ENCODE peak calls at places on chromosomes 1 and 21, in six cellular contexts. C, Z, S, I, O and W are unnamed samples.

GRCh38 chr1:49364676-49365075 is 588.0 kb upstream of the BEND5 start:
- DNase-seq in C (no peak), Z (no peak), S (peak; percentile 38), I (no peak), O (no peak), W (peak; percentile 87)

GRCh38 chr1:109535971-109536491 is 3.6 kb upstream of the GPR61 start:
- DNase-seq in C (no peak), Z (no peak), S (no peak), I (no peak), O (no peak), W (peak; percentile 39)

GRCh38 chr1:46488343-46489168 is 1.1 kb upstream of the DMBX1 start:
- DNase-seq in C (no peak), Z (no peak), S (no peak), I (no peak), O (peak; percentile 66), W (peak; percentile 27)

GRCh38 chr1:202164271-202165037 is 4.1 kb upstream of the PTPN7 start:
- DNase-seq in C (no peak), Z (no peak), S (no peak), I (peak; percentile 74), O (no peak), W (no peak)

GRCh38 chr1:184691719-184692324 is 62.8 kb downstream of the EDEM3 start:
- DNase-seq in C (peak; percentile 23), Z (no peak), S (peak; percentile 72), I (no peak), O (peak; percentile 22), W (no peak)

GRCh38 chr1:3314561-3315271 is 139.7 kb upstream of the ARHGEF16 start:
- DNase-seq in C (no peak), Z (no peak), S (peak; percentile 21), I (no peak), O (no peak), W (no peak)

GRCh38 chr21:23921670-23922418 is 1685.4 kb downstream of the MRPL39 start:
- DNase-seq in C (no peak), Z (no peak), S (no peak), I (no peak), O (no peak), W (no peak)

GRCh38 chr1:210855440-210855839 is 278.5 kb downstream of the KCNH1 start:
- DNase-seq in C (no peak), Z (no peak), S (no peak), I (no peak), O (no peak), W (no peak)

GRCh38 chr21:29920938-29921337 is 18.9 kb downstream of the GRIK1 start:
- DNase-seq in C (no peak), Z (no peak), S (no peak), I (no peak), O (no peak), W (no peak)

GRCh38 chr1:203324103-203325003 is 19.0 kb downstream of the BTG2 start:
- DNase-seq in C (no peak), Z (no peak), S (no peak), I (peak; percentile 41), O (no peak), W (no peak)

GRCh38 chr1:156848461-156849150 is 10.3 kb downstream of the INSRR start:
- DNase-seq in C (no peak), Z (no peak), S (no peak), I (no peak), O (no peak), W (no peak)

GRCh38 chr1:65813956-65814355 is 21.3 kb downstream of the PDE4B start:
- DNase-seq in C (peak; percentile 4), Z (no peak), S (no peak), I (no peak), O (no peak), W (no peak)

GRCh38 chr1:154186852-154187501 is 4.9 kb downstream of the TPM3 start:
- DNase-seq in C (no peak), Z (no peak), S (no peak), I (no peak), O (no peak), W (no peak)

GRCh38 chr1:110283677-110284076 is 55.5 kb upstream of the RBM15 start:
- DNase-seq in C (no peak), Z (no peak), S (no peak), I (no peak), O (no peak), W (peak; percentile 49)

GRCh38 chr1:159866905-159867304 is 4.4 kb upstream of the VSIG8 start:
- DNase-seq in C (no peak), Z (no peak), S (no peak), I (no peak), O (no peak), W (no peak)

GRCh38 chr1:118077331-118078055 is 107.5 kb downstream of the SPAG17 start:
- DNase-seq in C (no peak), Z (no peak), S (peak; percentile 37), I (no peak), O (peak; percentile 7), W (no peak)

GRCh38 chr1:25018110-25018470 is 88.0 kb upstream of the RUNX3 start:
- DNase-seq in C (no peak), Z (no peak), S (no peak), I (no peak), O (no peak), W (no peak)

GRCh38 chr1:168774241-168774640 is 45.2 kb upstream of the DPT start:
- DNase-seq in C (no peak), Z (no peak), S (no peak), I (peak; percentile 50), O (no peak), W (no peak)

GRCh38 chr1:77308889-77309621 is 27.2 kb downstream of the AK5 start:
- DNase-seq in C (no peak), Z (no peak), S (no peak), I (no peak), O (no peak), W (no peak)

GRCh38 chr1:182392045-182393028 is 747 bp upstream of the GLUL start:
- DNase-seq in C (no peak), Z (no peak), S (peak; percentile 78), I (no peak), O (no peak), W (no peak)

GRCh38 chr1:182388392-182389134 is 3.0 kb downstream of the GLUL start:
- DNase-seq in C (no peak), Z (no peak), S (no peak), I (no peak), O (no peak), W (no peak)

GRCh38 chr1:182391362-182392044 is at the start of gene GLUL:
- DNase-seq in C (peak; percentile 97), Z (peak; percentile 29), S (peak; percentile 96), I (peak; percentile 98), O (peak; percentile 95), W (peak; percentile 73)

GRCh38 chr1:182389619-182390047 is 2.0 kb downstream of the GLUL start:
- DNase-seq in C (no peak), Z (no peak), S (no peak), I (no peak), O (no peak), W (no peak)

GRCh38 chr1:182391028-182391361 is 595 bp downstream of the GLUL start:
- DNase-seq in C (no peak), Z (no peak), S (no peak), I (no peak), O (no peak), W (no peak)
- H3K4me3 ChIP-seq in C (peak overlapping the region; percentile 92), Z (peak overlapping the region; percentile 80), S (peak overlapping the region; percentile 98), I (peak overlapping the region; percentile 88), O (peak overlapping the region; percentile 84), W (peak overlapping the region; percentile 94)

DNA sequence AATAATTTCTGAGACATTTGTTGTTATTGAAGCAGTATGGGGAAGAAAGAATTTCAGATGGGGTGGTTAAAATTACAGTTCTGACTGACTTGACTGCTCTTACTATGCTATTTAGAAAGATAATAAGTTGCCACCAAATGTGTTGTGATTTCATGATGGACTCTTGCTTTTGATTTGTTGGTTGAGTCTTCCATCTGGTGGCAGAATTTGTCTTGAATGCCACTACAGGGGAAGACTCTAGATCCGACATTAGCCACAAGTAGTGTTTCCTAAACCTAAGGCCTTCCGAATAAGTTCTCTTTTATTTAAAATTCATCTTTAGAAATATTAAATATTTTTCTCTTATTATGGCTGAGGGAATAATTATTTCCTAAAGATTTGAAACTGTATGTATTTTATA is 190.9 kb upstream of the ADGRL4 start:
- DNase-seq in C (no peak), Z (no peak), S (peak; percentile 60), I (no peak), O (no peak), W (no peak)
- TF ChIP-seq CTCF in C (peak; percentile 31), Z (no peak), S (peak; percentile 63), I (no peak), O (peak; percentile 37), W (peak; percentile 36)

DNA sequence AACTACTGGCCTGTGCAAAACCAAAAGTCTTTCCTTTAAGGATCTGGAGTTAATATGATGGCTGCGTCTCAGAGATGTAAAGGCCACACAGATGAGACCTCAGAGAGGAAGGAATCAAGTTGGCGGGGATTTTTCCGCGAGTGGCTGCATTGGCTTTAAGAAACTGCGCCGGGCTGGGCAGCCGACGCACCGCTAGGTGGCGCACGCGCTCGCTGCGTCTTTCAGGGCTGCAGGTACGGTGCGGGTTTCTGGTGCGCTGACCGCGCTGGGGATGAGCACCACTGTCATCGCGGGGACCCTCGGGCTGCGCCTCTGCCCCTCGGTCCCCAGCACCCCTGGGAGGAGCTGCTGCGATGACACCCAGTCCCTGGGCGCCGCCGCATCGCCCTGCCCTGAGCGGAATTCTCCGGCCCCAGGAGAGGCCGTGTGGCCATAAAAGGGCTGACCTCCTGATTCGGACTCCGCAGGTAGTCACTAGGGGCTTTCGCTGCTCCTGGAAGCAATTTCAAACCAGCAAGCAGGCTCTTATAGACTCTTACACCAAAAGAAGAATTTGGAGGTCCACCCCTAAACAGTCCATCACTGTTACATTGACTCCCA is 241.0 kb downstream of the KCNJ6 start:
- DNase-seq in C (peak; percentile 75), Z (no peak), S (peak; percentile 58), I (peak; percentile 78), O (peak; percentile 49), W (no peak)
- H3K4me3 ChIP-seq in C (no peak overlapping the region), Z (no peak overlapping the region), S (no peak overlapping the region), I (no peak overlapping the region), O (no peak overlapping the region), W (no peak overlapping the region)

GRCh38 chr1:172041102-172041501 is 199.8 kb downstream of the DNM3 start:
- DNase-seq in C (no peak), Z (no peak), S (no peak), I (no peak), O (no peak), W (no peak)
- TF ChIP-seq CTCF in C (no peak), Z (no peak), S (no peak), I (no peak), O (no peak), W (no peak)

GRCh38 chr1:50417487-50417886 is 5.8 kb downstream of the DMRTA2 start:
- DNase-seq in C (no peak), Z (no peak), S (no peak), I (no peak), O (no peak), W (no peak)

GRCh38 chr1:50417946-50418599 is 5.2 kb downstream of the DMRTA2 start:
- DNase-seq in C (no peak), Z (no peak), S (no peak), I (no peak), O (no peak), W (no peak)

GRCh38 chr1:50419192-50419906 is 3.9 kb downstream of the DMRTA2 start:
- DNase-seq in C (peak; percentile 44), Z (no peak), S (no peak), I (no peak), O (no peak), W (no peak)

GRCh38 chr1:50419907-50420248 is 3.4 kb downstream of the DMRTA2 start:
- DNase-seq in C (no peak), Z (no peak), S (no peak), I (no peak), O (no peak), W (no peak)

GRCh38 chr1:50418600-50419109 is 4.6 kb downstream of the DMRTA2 start:
- DNase-seq in C (peak; percentile 41), Z (no peak), S (no peak), I (no peak), O (no peak), W (no peak)
- H3K4me3 ChIP-seq in C (peak overlapping the region; percentile 42), Z (peak overlapping the region; percentile 18), S (no peak overlapping the region), I (no peak overlapping the region), O (no peak overlapping the region), W (peak overlapping the region; percentile 14)